ENCODE peak calls at places on chromosomes 2 and 18, in nine cellular contexts. R, V, F, A, L, U, Y, D and M are unnamed samples. For H3K36me3, the result is how much of the 10 kb centered on the place peaks cover.

GRCh38 chr2:135246856-135247255 is 194.8 kb downstream of the RAB3GAP1 start:
- DNase-seq in R (no peak), Y (no peak), D (no peak), L (no peak), F (no peak), V (no peak), A (no peak), U (no peak), M (no peak)

GRCh38 chr2:238729261-238729935 is 118.5 kb upstream of the TWIST2 start:
- DNase-seq in F (no peak), R (no peak), U (no peak), V (no peak), L (no peak), D (no peak), Y (no peak), A (no peak), M (no peak)

GRCh38 chr18:22106536-22107292 is 62.7 kb upstream of the GATA6 start:
- DNase-seq in F (no peak), L (peak), D (no peak), U (no peak), A (no peak), V (no peak), Y (no peak), R (peak), M (no peak)

GRCh38 chr2:86603892-86604291 is 19.8 kb downstream of the RNF103 start:
- DNase-seq in Y (no peak), V (no peak), A (no peak), D (no peak), L (no peak), R (no peak), U (no peak), F (peak), M (no peak)

GRCh38 chr2:137348301-137348700 is 583.0 kb downstream of the THSD7B start:
- DNase-seq in A (no peak), L (no peak), F (no peak), D (no peak), U (no peak), Y (no peak), R (no peak), V (no peak), M (no peak)

GRCh38 chr2:98160574-98160973 is 73.6 kb downstream of the VWA3B start:
- DNase-seq in A (no peak), R (no peak), U (no peak), L (no peak), V (no peak), Y (no peak), F (no peak), D (no peak), M (no peak)

GRCh38 chr2:2824588-2824987 is 493.5 kb upstream of the MYT1L start:
- DNase-seq in V (no peak), L (no peak), U (no peak), A (no peak), Y (no peak), D (no peak), R (no peak), F (no peak), M (no peak)

GRCh38 chr2:127040169-127040568 is 66.8 kb downstream of the BIN1 start:
- DNase-seq in A (no peak), V (peak), U (no peak), F (no peak), L (no peak), D (no peak), Y (no peak), R (no peak), M (peak)

GRCh38 chr2:46985512-46985911 is 69.9 kb upstream of the MCFD2 start:
- DNase-seq in U (no peak), Y (no peak), V (no peak), L (peak), F (no peak), A (no peak), R (no peak), D (no peak), M (no peak)

GRCh38 chr2:217418544-217418943 is 558.7 kb upstream of the TNP1 start:
- DNase-seq in R (no peak), A (no peak), F (no peak), Y (no peak), U (no peak), D (no peak), V (no peak), L (no peak), M (no peak)

GRCh38 chr2:71583876-71584275 is 130.5 kb downstream of the DYSF start:
- DNase-seq in U (no peak), L (no peak), F (no peak), Y (no peak), R (no peak), V (no peak), A (no peak), D (no peak), M (no peak)

GRCh38 chr18:24818451-24818850 is 358.0 kb downstream of the HRH4 start:
- DNase-seq in Y (peak), V (no peak), A (peak), D (no peak), U (no peak), L (no peak), F (no peak), R (no peak), M (no peak)

GRCh38 chr2:20478961-20479360 is 32.1 kb downstream of the RHOB start:
- DNase-seq in Y (no peak), V (peak), D (no peak), L (no peak), U (no peak), A (no peak), F (no peak), R (no peak), M (no peak)

GRCh38 chr2:98457045-98457696 is 12.5 kb downstream of the INPP4A start:
- DNase-seq in A (no peak), D (no peak), R (no peak), L (peak), V (no peak), Y (no peak), U (peak), F (no peak), M (no peak)

GRCh38 chr2:220096406-220096805 is 469.0 kb downstream of the SLC4A3 start:
- DNase-seq in R (peak), F (no peak), V (no peak), Y (no peak), U (no peak), L (peak), A (no peak), D (no peak), M (no peak)

GRCh38 chr2:237227190-237227988 is 141.7 kb downstream of the COPS8 start:
- DNase-seq in V (no peak), D (no peak), F (no peak), L (peak), Y (no peak), A (no peak), R (no peak), U (peak), M (no peak)

GRCh38 chr2:118310016-118310877 is 222.0 kb downstream of the INSIG2 start:
- DNase-seq in U (peak), R (peak), Y (peak), F (peak), D (no peak), L (peak), A (peak), V (no peak), M (peak)

GRCh38 chr2:20187331-20187730 is 37.6 kb downstream of the SDC1 start:
- DNase-seq in A (no peak), Y (no peak), D (no peak), R (no peak), V (no peak), U (no peak), L (no peak), F (no peak), M (no peak)

GRCh38 chr18:1585881-1586488 is 681.3 kb downstream of the ADCYAP1 start:
- DNase-seq in V (no peak), R (peak), F (peak), L (peak), D (peak), A (peak), Y (peak), U (peak), M (no peak)

GRCh38 chr2:105755895-105756294 is 11.2 kb downstream of the NCK2 start:
- DNase-seq in U (no peak), D (no peak), L (no peak), A (no peak), Y (no peak), F (peak), V (no peak), R (no peak), M (no peak)

GRCh38 chr2:183000846-183001245 is 37.4 kb downstream of the NCKAP1 start:
- DNase-seq in U (no peak), L (no peak), V (no peak), R (no peak), D (no peak), A (no peak), F (no peak), Y (no peak), M (no peak)
- H3K36me3 ChIP-seq in U (under half), L (under half), V (under half), R (under half), D (under half), A (under half), F (under half), Y (under half), M (under half)

DNA sequence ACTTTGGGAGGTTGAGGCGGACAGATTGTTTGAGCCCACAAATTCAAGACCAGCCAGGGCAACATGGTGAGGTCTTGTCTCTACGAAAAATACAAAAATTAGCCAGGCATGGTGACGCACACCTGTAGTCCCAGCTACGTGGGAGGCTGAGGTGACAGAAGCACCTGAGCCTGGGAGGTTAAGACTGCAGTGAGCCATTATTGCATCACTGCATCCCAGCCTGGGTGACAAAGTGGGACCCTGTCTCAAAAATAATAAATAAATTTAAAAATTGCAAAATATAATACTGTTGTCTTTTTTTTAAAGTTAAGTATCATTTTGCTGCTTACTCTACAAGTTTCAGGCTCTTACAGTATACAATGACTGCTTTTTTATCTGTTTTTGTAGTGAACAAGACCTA is 4.0 kb upstream of the ANKRD12 start:
- DNase-seq in R (no peak), U (no peak), Y (no peak), V (no peak), L (no peak), F (no peak), D (no peak), A (no peak), M (no peak)
- H3K36me3 ChIP-seq in R (under half), U (under half), Y (under half), V (under half), L (under half), F (half or more), D (under half), A (under half), M (under half)

GRCh38 chr18:63189041-63189440 is 130.5 kb downstream of the BCL2 start:
- DNase-seq in R (no peak), A (no peak), F (no peak), Y (no peak), L (no peak), D (no peak), V (no peak), U (no peak), M (no peak)
- H3K36me3 ChIP-seq in R (under half), A (under half), F (under half), Y (under half), L (under half), D (under half), V (under half), U (under half), M (under half)

DNA sequence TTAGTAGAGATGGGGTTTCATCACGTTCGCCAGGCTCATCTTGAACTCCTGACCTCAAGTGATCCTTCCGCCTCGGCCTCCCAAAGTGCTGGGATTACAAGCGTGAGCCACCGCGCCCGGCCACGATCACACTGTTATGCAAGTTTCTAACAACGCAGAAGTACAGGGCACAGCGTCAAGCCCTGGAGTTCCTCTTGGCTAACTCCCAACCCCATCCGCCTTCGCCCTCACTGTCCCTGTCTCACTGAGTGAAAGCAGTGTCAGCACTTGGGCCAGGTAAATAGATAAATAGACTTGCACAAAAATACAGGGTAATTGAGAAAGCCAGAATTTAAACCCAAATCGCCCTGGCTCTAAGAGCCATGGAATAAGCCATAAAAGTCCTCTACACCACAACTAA is 111.7 kb downstream of the ACVR1 start:
- DNase-seq in U (no peak), V (no peak), F (no peak), Y (no peak), A (no peak), R (no peak), D (no peak), L (no peak), M (no peak)
- H3K36me3 ChIP-seq in U (under half), V (under half), F (half or more), Y (under half), A (under half), R (under half), D (under half), L (under half), M (half or more)

GRCh38 chr18:13014818-13015217 is 23.7 kb downstream of the CEP192 start:
- DNase-seq in U (no peak), R (no peak), A (no peak), V (no peak), Y (no peak), L (no peak), F (no peak), D (no peak), M (no peak)

GRCh38 chr18:13018379-13018778 is 27.2 kb downstream of the CEP192 start:
- DNase-seq in D (no peak), Y (no peak), U (no peak), V (no peak), F (no peak), L (no peak), R (no peak), A (no peak), M (no peak)

GRCh38 chr18:13017247-13017875 is 26.2 kb downstream of the CEP192 start:
- DNase-seq in D (no peak), F (no peak), V (no peak), L (no peak), R (no peak), A (no peak), Y (no peak), U (no peak), M (no peak)

GRCh38 chr18:13011719-13012118 is 20.6 kb downstream of the CEP192 start:
- DNase-seq in F (no peak), U (no peak), R (no peak), V (no peak), A (no peak), D (no peak), L (no peak), Y (no peak), M (no peak)

DNA sequence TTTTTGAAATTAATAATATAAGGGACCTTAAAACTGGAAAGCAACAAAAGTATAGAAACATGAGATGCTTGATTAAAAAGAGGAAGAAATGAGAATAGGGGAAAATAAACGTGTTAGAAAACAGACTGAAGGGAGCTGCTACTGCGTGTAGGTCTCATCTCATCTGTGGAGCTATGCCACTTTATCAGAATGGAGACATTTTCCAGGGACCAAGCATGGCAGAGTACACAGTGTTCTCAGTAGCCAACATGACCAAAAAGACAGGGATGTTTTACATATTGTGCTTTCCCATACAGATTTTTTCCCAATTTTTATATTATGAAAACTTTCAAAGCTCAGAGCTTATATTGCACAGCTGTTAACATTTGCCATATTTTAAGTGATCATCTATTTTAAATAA is 23.1 kb downstream of the CEP192 start:
- DNase-seq in Y (no peak), V (no peak), A (no peak), L (no peak), U (no peak), D (no peak), R (no peak), F (no peak), M (no peak)
- H3K36me3 ChIP-seq in Y (under half), V (under half), A (under half), L (under half), U (under half), D (under half), R (under half), F (half or more), M (half or more)

GRCh38 chr18:79343567-79344207 is 52.0 kb upstream of the NFATC1 start:
- DNase-seq in V (no peak), D (no peak), L (no peak), U (no peak), F (no peak), A (no peak), Y (no peak), R (no peak), M (no peak)
- H3K36me3 ChIP-seq in V (under half), D (under half), L (under half), U (under half), F (half or more), A (under half), Y (under half), R (under half), M (half or more)

DNA sequence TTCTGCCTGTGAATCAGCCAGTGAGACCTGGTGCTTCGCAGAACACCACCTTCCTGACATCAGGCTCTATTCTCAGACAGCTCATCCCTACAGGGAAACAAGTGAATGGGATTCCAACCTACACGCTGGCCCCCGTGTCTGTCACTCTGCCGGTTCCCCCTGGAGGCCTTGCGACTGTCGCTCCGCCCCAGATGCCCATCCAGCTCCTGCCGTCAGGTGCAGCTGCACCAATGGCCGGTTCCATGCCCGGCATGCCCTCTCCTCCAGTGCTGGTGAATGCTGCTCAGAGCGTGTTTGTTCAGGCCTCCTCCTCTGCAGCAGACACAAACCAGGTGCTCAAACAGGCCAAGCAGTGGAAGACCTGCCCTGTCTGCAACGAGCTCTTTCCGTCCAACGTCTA is 28.1 kb downstream of the ADNP2 start:
- DNase-seq in D (no peak), L (no peak), U (no peak), F (no peak), V (no peak), R (no peak), A (no peak), Y (no peak), M (no peak)
- H3K36me3 ChIP-seq in D (under half), L (under half), U (under half), F (half or more), V (under half), R (under half), A (under half), Y (under half), M (half or more)

GRCh38 chr2:207594245-207594644 is 30.9 kb downstream of the METTL21A start:
- DNase-seq in A (no peak), R (no peak), L (no peak), V (no peak), D (no peak), F (no peak), Y (no peak), U (no peak), M (no peak)
- H3K36me3 ChIP-seq in A (under half), R (under half), L (under half), V (under half), D (under half), F (half or more), Y (under half), U (under half), M (half or more)

GRCh38 chr2:10788855-10789254 is 23.7 kb downstream of the PDIA6 start:
- DNase-seq in U (no peak), D (no peak), A (no peak), L (no peak), V (no peak), R (no peak), F (no peak), Y (no peak), M (no peak)

GRCh38 chr2:10784719-10785118 is 27.9 kb downstream of the PDIA6 start:
- DNase-seq in Y (no peak), F (no peak), V (no peak), A (no peak), U (no peak), D (no peak), L (no peak), R (no peak), M (no peak)

GRCh38 chr2:10787176-10787968 is 25.2 kb downstream of the PDIA6 start:
- DNase-seq in U (peak), R (peak), A (peak), Y (peak), D (no peak), L (no peak), F (peak), V (no peak), M (no peak)

GRCh38 chr2:10785260-10785659 is 27.3 kb downstream of the PDIA6 start:
- DNase-seq in D (no peak), A (no peak), F (no peak), Y (no peak), U (no peak), V (peak), L (no peak), R (no peak), M (no peak)

DNA sequence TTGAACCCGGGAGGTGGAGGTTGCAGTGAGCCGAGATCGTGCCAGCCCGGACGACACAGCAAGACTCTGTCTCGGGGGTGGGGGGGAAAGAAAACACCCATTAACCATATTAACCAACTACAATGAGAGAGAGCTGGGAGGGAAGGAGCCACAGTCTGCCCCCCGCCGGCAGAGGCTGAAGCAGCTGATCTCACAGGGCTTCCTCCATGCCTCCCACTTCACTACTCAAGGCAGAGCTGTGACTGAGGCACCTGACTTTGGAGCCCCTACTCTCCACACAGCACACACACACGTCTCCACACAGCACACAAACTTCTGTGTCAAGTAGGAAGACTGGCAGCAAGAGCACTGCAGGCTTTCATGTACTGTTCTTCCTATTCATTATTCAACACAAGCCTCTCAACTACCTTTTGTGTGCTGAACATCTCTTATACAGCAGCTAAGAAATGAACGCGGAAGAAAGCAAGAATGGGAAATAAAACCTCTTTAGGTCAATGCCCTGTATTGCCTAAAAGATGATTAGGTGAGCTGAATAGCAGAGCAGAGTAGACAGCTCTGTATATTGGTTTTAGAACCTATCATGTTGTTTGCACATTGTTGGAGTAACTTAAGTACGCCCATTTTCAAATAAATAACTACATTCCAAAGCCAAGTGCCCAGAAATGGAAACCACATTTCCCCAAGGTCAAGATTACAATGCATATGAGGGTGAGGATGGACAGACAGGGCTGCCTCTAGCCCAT is 26.2 kb downstream of the PDIA6 start:
- DNase-seq in U (no peak), Y (no peak), R (no peak), D (no peak), L (no peak), V (no peak), A (no peak), F (no peak), M (no peak)
- H3K36me3 ChIP-seq in U (under half), Y (under half), R (under half), D (under half), L (half or more), V (under half), A (half or more), F (half or more), M (half or more)